ENCODE peak calls at places on chromosomes 2 and 18, in four cellular contexts. B is Right ventricle myocardium inferior, L is NCI-H774, K is germinal center. O is an unnamed sample.

GRCh38 chr2:8433390-8433789 is 248.5 kb upstream of the ID2 start:
- DNase-seq in B (no peak), L (no peak), K (no peak), O (no peak)

GRCh38 chr2:69915050-69915945 is at the start of gene MXD1:
- DNase-seq in B (peak; percentile 73), L (no peak), K (peak; percentile 32), O (peak; percentile 70)

GRCh38 chr2:164954186-164954585 is 1.1 kb downstream of the SLC38A11 start:
- DNase-seq in B (no peak), L (no peak), K (no peak), O (no peak)

GRCh38 chr2:12548906-12549305 is 167.8 kb upstream of the TRIB2 start:
- DNase-seq in B (no peak), L (no peak), K (no peak), O (no peak)

GRCh38 chr2:3422161-3422767 is 42.8 kb downstream of the TRAPPC12 start:
- DNase-seq in B (no peak), L (no peak), K (peak; percentile 21), O (peak; percentile 57)

GRCh38 chr2:42962521-42962953 is 170.2 kb upstream of the HAAO start:
- DNase-seq in B (no peak), L (no peak), K (no peak), O (no peak)

GRCh38 chr2:174122185-174122584 is 126.1 kb downstream of the OLA1 start:
- DNase-seq in B (no peak), L (no peak), K (no peak), O (no peak)

GRCh38 chr2:112152476-112153178 is 14.4 kb downstream of the FBLN7 start:
- DNase-seq in B (no peak), L (no peak), K (no peak), O (no peak)

GRCh38 chr18:53534695-53535094 is 689.8 kb downstream of the MBD2 start:
- DNase-seq in B (no peak), L (no peak), K (no peak), O (no peak)

GRCh38 chr2:164785447-164785846 is 56.2 kb downstream of the COBLL1 start:
- DNase-seq in B (no peak), L (no peak), K (no peak), O (no peak)

GRCh38 chr2:208466133-208466919 is 59.7 kb downstream of the PTH2R start:
- DNase-seq in B (no peak), L (peak; percentile 43), K (peak; percentile 16), O (peak; percentile 85)

GRCh38 chr18:13136689-13137040 is 81.9 kb upstream of the LDLRAD4 start:
- DNase-seq in B (no peak), L (no peak), K (peak; percentile 41), O (no peak)

GRCh38 chr2:70852824-70853223 is 17.2 kb upstream of the CD207 start:
- DNase-seq in B (no peak), L (no peak), K (no peak), O (no peak)

GRCh38 chr2:109188485-109188868 is 59.5 kb downstream of the SH3RF3 start:
- DNase-seq in B (no peak), L (no peak), K (no peak), O (no peak)

GRCh38 chr2:238256111-238256510 is 16.3 kb upstream of the HES6 start:
- DNase-seq in B (peak; percentile 1), L (no peak), K (no peak), O (no peak)

GRCh38 chr18:74450626-74451025 is 6.5 kb downstream of the DIPK1C start:
- DNase-seq in B (no peak), L (no peak), K (no peak), O (no peak)

GRCh38 chr18:73980289-73980979 is 167.2 kb downstream of the FBXO15 start:
- DNase-seq in B (no peak), L (no peak), K (no peak), O (no peak)

GRCh38 chr18:2857491-2858063 is 10.8 kb downstream of the EMILIN2 start:
- DNase-seq in B (peak; percentile 90), L (no peak), K (no peak), O (no peak)

GRCh38 chr18:46152808-46153617 is 48.8 kb downstream of the HAUS1 start:
- DNase-seq in B (no peak), L (no peak), K (no peak), O (no peak)

GRCh38 chr2:29627366-29627765 is 294.0 kb downstream of the ALK start:
- DNase-seq in B (no peak), L (no peak), K (no peak), O (no peak)

GRCh38 chr2:175823291-175824073 is 178.6 kb downstream of the LNPK start:
- DNase-seq in B (no peak), L (no peak), K (no peak), O (no peak)

O was measured in Karpas-422.